ENCODE peak calls at places on chromosomes 16 and 17, in seven cellular contexts. M is CD4-positive, alpha-beta memory T cell; Z is esophagus muscularis mucosa; B is CD4-positive, alpha-beta T cell; V is AG04450; E is CD8-positive, alpha-beta T cell; L is cardiac muscle cell. X is an unnamed sample.

GRCh38 chr16:64864232-64864803 is 257.5 kb downstream of the CDH11 start:
- DNase-seq in M (no peak), Z (no peak), B (no peak), V (peak; percentile 93), E (no peak), L (peak; percentile 11), X (no peak)

GRCh38 chr17:29505826-29506225 is 61.0 kb downstream of the ABHD15 start:
- DNase-seq in M (no peak), Z (no peak), B (no peak), V (no peak), E (no peak), L (no peak), X (no peak)

GRCh38 chr17:48626470-48627241 is 498 bp upstream of the HOXB9 start:
- DNase-seq in M (no peak), Z (no peak), B (no peak), V (no peak), E (no peak), L (no peak), X (no peak)

GRCh38 chr17:45997624-45998023 is 1.4 kb upstream of the STH start:
- DNase-seq in M (no peak), Z (no peak), B (no peak), V (no peak), E (no peak), L (no peak), X (no peak)

GRCh38 chr16:81625544-81626152 is 153.4 kb upstream of the PLCG2 start:
- DNase-seq in M (no peak), Z (no peak), B (no peak), V (no peak), E (no peak), L (no peak), X (no peak)

GRCh38 chr16:31451201-31451600 is 8.1 kb upstream of the ARMC5 start:
- DNase-seq in M (no peak), Z (no peak), B (no peak), V (no peak), E (no peak), L (no peak), X (no peak)

GRCh38 chr17:55190748-55191147 is 74.0 kb upstream of the HLF start:
- DNase-seq in M (no peak), Z (no peak), B (no peak), V (no peak), E (no peak), L (no peak), X (no peak)

GRCh38 chr17:17355426-17355825 is 52.3 kb downstream of the NT5M start:
- DNase-seq in M (no peak), Z (no peak), B (no peak), V (no peak), E (no peak), L (no peak), X (no peak)

GRCh38 chr16:75265911-75266701 is 14.7 kb upstream of the BCAR1 start:
- DNase-seq in M (no peak), Z (no peak), B (no peak), V (no peak), E (no peak), L (peak; percentile 91), X (no peak)

GRCh38 chr16:31451681-31452351 is 7.5 kb upstream of the ARMC5 start:
- DNase-seq in M (no peak), Z (no peak), B (no peak), V (peak; percentile 63), E (no peak), L (peak; percentile 75), X (no peak)

GRCh38 chr17:46795379-46795952 is 23.0 kb downstream of the WNT3 start:
- DNase-seq in M (no peak), Z (no peak), B (no peak), V (no peak), E (no peak), L (no peak), X (no peak)

GRCh38 chr17:48718162-48718780 is 4.0 kb downstream of the PRAC1 start:
- DNase-seq in M (no peak), Z (no peak), B (no peak), V (no peak), E (no peak), L (peak; percentile 40), X (no peak)

GRCh38 chr17:65742433-65743312 is 181.2 kb upstream of the AXIN2 start:
- DNase-seq in M (no peak), Z (no peak), B (peak; percentile 2), V (peak; percentile 48), E (no peak), L (no peak), X (no peak)

GRCh38 chr16:67847064-67847861 is at the start of gene CENPT:
- DNase-seq in M (no peak), Z (no peak), B (no peak), V (no peak), E (no peak), L (peak; percentile 35), X (no peak)

GRCh38 chr16:71357681-71358080 is 842 bp upstream of the CALB2 start:
- DNase-seq in M (no peak), Z (no peak), B (no peak), V (no peak), E (no peak), L (peak; percentile 17), X (no peak)

GRCh38 chr16:12239226-12239625 is 262.7 kb downstream of the SNX29 start:
- DNase-seq in M (no peak), Z (no peak), B (no peak), V (no peak), E (no peak), L (no peak), X (no peak)

GRCh38 chr17:31452561-31453110 is 61.2 kb downstream of the RAB11FIP4 start:
- DNase-seq in M (no peak), Z (no peak), B (no peak), V (no peak), E (no peak), L (no peak), X (no peak)

GRCh38 chr17:39820987-39821386 is 43.1 kb downstream of the IKZF3 start:
- DNase-seq in M (no peak), Z (no peak), B (no peak), V (no peak), E (no peak), L (no peak), X (no peak)

GRCh38 chr16:60087530-60087929 is 1353.4 kb upstream of the GOT2 start:
- DNase-seq in M (no peak), Z (no peak), B (no peak), V (no peak), E (no peak), L (no peak), X (no peak)
- H3K9me3 ChIP-seq in M (no peaks in the 10 kb centered on the region), Z (no peaks in the 10 kb centered on the region), B (peaks cover 4% of the 10 kb centered on the region), V (peaks cover 12% of the 10 kb centered on the region), E (no peaks in the 10 kb centered on the region), L (no peaks in the 10 kb centered on the region), X (no peaks in the 10 kb centered on the region)

GRCh38 chr16:3321802-3322201 is 16.5 kb downstream of the ZNF75A start:
- DNase-seq in M (no peak), Z (no peak), B (no peak), V (no peak), E (no peak), L (no peak), X (no peak)

GRCh38 chr16:3328643-3329042 is 23.3 kb downstream of the ZNF75A start:
- DNase-seq in M (no peak), Z (no peak), B (no peak), V (no peak), E (no peak), L (no peak), X (no peak)

GRCh38 chr16:3328104-3328503 is 22.8 kb downstream of the ZNF75A start:
- DNase-seq in M (no peak), Z (no peak), B (no peak), V (no peak), E (no peak), L (no peak), X (no peak)

DNA sequence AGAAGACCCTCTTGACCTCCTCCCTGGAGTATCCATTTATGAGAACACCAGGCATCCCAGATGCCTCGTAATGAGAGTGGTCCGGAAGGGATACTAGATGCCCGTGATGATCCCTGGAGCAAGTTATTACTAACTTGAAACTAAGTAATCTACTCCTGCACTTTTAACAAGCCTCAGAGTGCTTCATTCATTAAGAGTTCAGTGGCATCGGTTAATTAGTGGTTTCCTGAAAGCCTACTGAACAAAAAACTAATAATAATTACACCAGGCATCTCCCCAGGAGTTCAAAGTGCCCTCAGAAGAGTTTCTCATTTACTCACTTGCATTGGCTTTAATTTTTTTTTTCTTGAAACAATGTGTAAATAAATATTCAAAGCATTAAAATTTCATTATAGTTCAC is 22.2 kb downstream of the ZNF75A start:
- DNase-seq in M (no peak), Z (no peak), B (no peak), V (no peak), E (no peak), L (no peak), X (no peak)
- H3K9me3 ChIP-seq in M (no peaks in the 10 kb centered on the region), Z (peaks cover 36% of the 10 kb centered on the region), B (peaks cover 10% of the 10 kb centered on the region), V (peaks cover 3% of the 10 kb centered on the region), E (peaks cover 4% of the 10 kb centered on the region), L (no peaks in the 10 kb centered on the region), X (peaks cover 4% of the 10 kb centered on the region)

GRCh38 chr16:35908942-35909341 is 2449.5 kb downstream of the TP53TG3F start:
- DNase-seq in M (no peak), Z (peak; percentile 45), B (no peak), V (no peak), E (no peak), L (no peak), X (no peak)

GRCh38 chr16:35910409-35910808 is 2451.0 kb downstream of the TP53TG3F start:
- DNase-seq in M (no peak), Z (no peak), B (no peak), V (no peak), E (no peak), L (no peak), X (no peak)

GRCh38 chr16:35909351-35909954 is 2450.0 kb downstream of the TP53TG3F start:
- DNase-seq in M (no peak), Z (no peak), B (no peak), V (no peak), E (no peak), L (no peak), X (no peak)

GRCh38 chr16:35906440-35906839 is 2447.0 kb downstream of the TP53TG3F start:
- DNase-seq in M (no peak), Z (peak; percentile 70), B (no peak), V (no peak), E (no peak), L (no peak), X (no peak)

GRCh38 chr16:35908152-35908551 is 2448.7 kb downstream of the TP53TG3F start:
- DNase-seq in M (no peak), Z (peak; percentile 62), B (no peak), V (no peak), E (no peak), L (no peak), X (no peak)
- H3K9me3 ChIP-seq in M (no peaks in the 10 kb centered on the region), Z (no peaks in the 10 kb centered on the region), B (no peaks in the 10 kb centered on the region), V (peaks cover 58% of the 10 kb centered on the region), E (no peaks in the 10 kb centered on the region), L (no peaks in the 10 kb centered on the region), X (no peaks in the 10 kb centered on the region)

GRCh38 chr17:69732272-69732671 is 317.8 kb downstream of the MAP2K6 start:
- DNase-seq in M (no peak), Z (no peak), B (no peak), V (peak; percentile 0), E (no peak), L (no peak), X (no peak)

GRCh38 chr17:69734656-69735055 is 320.2 kb downstream of the MAP2K6 start:
- DNase-seq in M (no peak), Z (no peak), B (no peak), V (no peak), E (no peak), L (no peak), X (no peak)

GRCh38 chr17:69729937-69730336 is 315.4 kb downstream of the MAP2K6 start:
- DNase-seq in M (no peak), Z (no peak), B (no peak), V (no peak), E (no peak), L (no peak), X (no peak)

GRCh38 chr17:69735285-69735684 is 320.8 kb downstream of the MAP2K6 start:
- DNase-seq in M (no peak), Z (no peak), B (no peak), V (no peak), E (no peak), L (no peak), X (no peak)

GRCh38 chr17:69733171-69734014 is 318.9 kb downstream of the MAP2K6 start:
- DNase-seq in M (no peak), Z (no peak), B (no peak), V (peak; percentile 33), E (no peak), L (no peak), X (no peak)
- H3K9me3 ChIP-seq in M (no peaks in the 10 kb centered on the region), Z (no peaks in the 10 kb centered on the region), B (no peaks in the 10 kb centered on the region), V (no peaks in the 10 kb centered on the region), E (no peaks in the 10 kb centered on the region), L (no peaks in the 10 kb centered on the region), X (no peaks in the 10 kb centered on the region)

X was measured in T-helper 17 cell.